ENCODE peak calls at places on chromosomes 4 and X, in ten cellular contexts. O is ureter; D is fibroblast of the aortic adventitia; X is cardiac fibroblast; N is SIG-M5; A is osteocyte; K is germinal center; T is activated T-helper 9 cell treated with anti-CD3 and anti-CD28 coated beads, Interleukin-2, amount 50 U/mL, for 16 hours; W is AG04449; C is putamen. Y is an unnamed sample.

GRCh38 chrX:13167444-13168207 is 123.2 kb upstream of the FAM9C start:
- DNase-seq in O (no peak), D (peak; percentile 82), X (peak; percentile 69), N (no peak), A (no peak), K (no peak), T (no peak), W (no peak), C (no peak), Y (no peak)

GRCh38 chrX:21975827-21976226 is 35.3 kb downstream of the SMS start:
- DNase-seq in O (no peak), D (peak; percentile 80), X (peak; percentile 73), N (no peak), A (no peak), K (no peak), T (no peak), W (no peak), C (no peak), Y (no peak)

GRCh38 chrX:130082244-130083106 is 27.8 kb downstream of the ELF4 start:
- DNase-seq in O (no peak), D (peak; percentile 39), X (no peak), N (no peak), A (no peak), K (peak; percentile 68), T (peak; percentile 66), W (no peak), C (no peak), Y (no peak)

GRCh38 chrX:9995855-9996339 is 28.7 kb downstream of the CLDN34 start:
- DNase-seq in O (peak; percentile 77), D (peak; percentile 90), X (peak; percentile 82), N (no peak), A (peak; percentile 89), K (peak; percentile 56), T (peak; percentile 72), W (no peak), C (peak; percentile 71), Y (no peak)

GRCh38 chr4:109947457-109947856 is 34.8 kb downstream of the EGF start:
- DNase-seq in O (no peak), D (no peak), X (peak; percentile 74), N (no peak), A (no peak), K (no peak), T (no peak), W (no peak), C (no peak), Y (peak; percentile 21)

GRCh38 chr4:130478406-130478805 is 1382.5 kb downstream of the C4orf33 start:
- DNase-seq in O (no peak), D (peak; percentile 69), X (peak; percentile 96), N (no peak), A (no peak), K (no peak), T (no peak), W (peak; percentile 36), C (no peak), Y (peak; percentile 17)

GRCh38 chr4:53192496-53192895 is 173.4 kb downstream of the SCFD2 start:
- DNase-seq in O (no peak), D (peak; percentile 19), X (peak; percentile 18), N (no peak), A (no peak), K (no peak), T (no peak), W (no peak), C (no peak), Y (no peak)

GRCh38 chrX:136810493-136810892 is 29.8 kb upstream of the ARHGEF6 start:
- DNase-seq in O (no peak), D (no peak), X (no peak), N (no peak), A (no peak), K (no peak), T (no peak), W (no peak), C (no peak), Y (no peak)

GRCh38 chr4:8097141-8097541 is 61.5 kb downstream of the ABLIM2 start:
- DNase-seq in O (no peak), D (no peak), X (no peak), N (no peak), A (no peak), K (no peak), T (no peak), W (no peak), C (no peak), Y (no peak)

GRCh38 chr4:85265234-85265633 is 209.7 kb upstream of the ARHGAP24 start:
- DNase-seq in O (no peak), D (no peak), X (no peak), N (no peak), A (no peak), K (no peak), T (no peak), W (no peak), C (no peak), Y (no peak)

GRCh38 chrX:96752776-96753175 is 68.1 kb downstream of the DIAPH2 start:
- DNase-seq in O (no peak), D (no peak), X (no peak), N (no peak), A (no peak), K (no peak), T (no peak), W (no peak), C (no peak), Y (no peak)

GRCh38 chr4:93825551-93826216 is 2.9 kb upstream of the ATOH1 start:
- DNase-seq in O (no peak), D (no peak), X (no peak), N (no peak), A (no peak), K (no peak), T (no peak), W (no peak), C (no peak), Y (no peak)

GRCh38 chr4:13173974-13174373 is 310.2 kb downstream of the RAB28 start:
- DNase-seq in O (peak; percentile 50), D (peak; percentile 46), X (peak; percentile 3), N (no peak), A (no peak), K (no peak), T (no peak), W (no peak), C (no peak), Y (no peak)

GRCh38 chrX:9293051-9293496 is 171.8 kb upstream of the TBL1X start:
- DNase-seq in O (no peak), D (no peak), X (no peak), N (no peak), A (no peak), K (no peak), T (no peak), W (no peak), C (no peak), Y (no peak)

GRCh38 chrX:152907084-152907651 is 9.3 kb downstream of the ZNF185 start:
- DNase-seq in O (no peak), D (no peak), X (peak; percentile 43), N (no peak), A (no peak), K (no peak), T (no peak), W (peak; percentile 26), C (no peak), Y (no peak)

GRCh38 chrX:22800806-22801205 is 199.0 kb upstream of the DDX53 start:
- DNase-seq in O (no peak), D (peak; percentile 16), X (peak; percentile 10), N (no peak), A (no peak), K (no peak), T (no peak), W (no peak), C (no peak), Y (no peak)

GRCh38 chr4:150209140-150209829 is 131.0 kb downstream of the DCLK2 start:
- DNase-seq in O (peak; percentile 62), D (peak; percentile 80), X (peak; percentile 84), N (no peak), A (no peak), K (peak; percentile 25), T (no peak), W (no peak), C (no peak), Y (no peak)

GRCh38 chrX:118459494-118459893 is 36.1 kb upstream of the DOCK11 start:
- DNase-seq in O (no peak), D (peak; percentile 74), X (peak; percentile 52), N (no peak), A (no peak), K (peak; percentile 10), T (no peak), W (no peak), C (peak; percentile 40), Y (no peak)

GRCh38 chrX:10327651-10328050 is 170.9 kb downstream of the CLCN4 start:
- DNase-seq in O (no peak), D (no peak), X (peak; percentile 29), N (no peak), A (no peak), K (no peak), T (no peak), W (no peak), C (no peak), Y (no peak)

GRCh38 chr4:16516796-16517413 is 290.6 kb upstream of the TAPT1 start:
- DNase-seq in O (peak; percentile 69), D (peak; percentile 83), X (peak; percentile 72), N (no peak), A (no peak), K (no peak), T (no peak), W (peak; percentile 53), C (peak; percentile 87), Y (no peak)

GRCh38 chrX:40922307-40922706 is 162.9 kb upstream of the USP9X start:
- DNase-seq in O (no peak), D (peak; percentile 66), X (peak; percentile 79), N (no peak), A (no peak), K (no peak), T (no peak), W (no peak), C (no peak), Y (no peak)

GRCh38 chr4:126268106-126268505 is 953.4 kb downstream of the FAT4 start:
- DNase-seq in O (no peak), D (peak; percentile 65), X (peak; percentile 78), N (no peak), A (no peak), K (no peak), T (no peak), W (no peak), C (no peak), Y (no peak)

GRCh38 chr4:122783301-122784215 is 43.1 kb upstream of the FGF2 start:
- DNase-seq in O (peak; percentile 54), D (peak; percentile 98), X (peak; percentile 97), N (no peak), A (no peak), K (no peak), T (no peak), W (peak; percentile 80), C (no peak), Y (peak; percentile 98)

GRCh38 chr4:187993827-187994226 is 1.7 kb upstream of the ZFP42 start:
- DNase-seq in O (no peak), D (no peak), X (peak; percentile 42), N (no peak), A (no peak), K (no peak), T (no peak), W (no peak), C (no peak), Y (no peak)

GRCh38 chr4:171857302-171858005 is 44.2 kb downstream of the GALNTL6 start:
- DNase-seq in O (no peak), D (no peak), X (no peak), N (no peak), A (no peak), K (no peak), T (no peak), W (peak; percentile 17), C (no peak), Y (no peak)

GRCh38 chr4:169795585-169795984 is 37.8 kb upstream of the HPF1 start:
- DNase-seq in O (no peak), D (peak; percentile 22), X (peak; percentile 66), N (no peak), A (no peak), K (no peak), T (no peak), W (no peak), C (no peak), Y (no peak)

GRCh38 chr4:111802191-111802590 is 343.1 kb upstream of the FAM241A start:
- DNase-seq in O (no peak), D (no peak), X (peak; percentile 5), N (no peak), A (no peak), K (no peak), T (no peak), W (no peak), C (no peak), Y (no peak)

GRCh38 chr4:47705326-47705981 is 132.4 kb downstream of the CORIN start:
- DNase-seq in O (no peak), D (peak; percentile 50), X (peak; percentile 51), N (no peak), A (no peak), K (peak; percentile 7), T (no peak), W (no peak), C (no peak), Y (no peak)

Y was measured in GM04503.